ENCODE peak calls at places on chromosomes 4 and X, in six cellular contexts. H is AG04450, D is lower lobe of right lung, G is IMR-90, V is mammary epithelial cell, N is fibroblast of mammary gland. R is an unnamed sample.

GRCh38 chrX:20595928-20596550 is 329.3 kb upstream of the RPS6KA3 start:
- DNase-seq in H (no peak), D (no peak), G (no peak), V (peak; percentile 69), N (peak; percentile 81), R (peak; percentile 52)

GRCh38 chrX:110851780-110852179 is 56.2 kb upstream of the CHRDL1 start:
- DNase-seq in H (no peak), D (no peak), G (peak; percentile 2), V (peak; percentile 54), N (peak; percentile 46), R (peak; percentile 56)

GRCh38 chr4:156734965-156735895 is 236.4 kb downstream of the PDGFC start:
- DNase-seq in H (no peak), D (no peak), G (peak; percentile 49), V (peak; percentile 24), N (peak; percentile 7), R (no peak)

GRCh38 chr4:819401-820229 is 6.3 kb downstream of the CPLX1 start:
- DNase-seq in H (no peak), D (no peak), G (no peak), V (no peak), N (no peak), R (no peak)

GRCh38 chr4:169059294-169060201 is 49.5 kb upstream of the CBR4 start:
- DNase-seq in H (no peak), D (no peak), G (no peak), V (no peak), N (peak; percentile 75), R (no peak)

GRCh38 chrX:39814391-39814790 is 283.4 kb downstream of the BCOR start:
- DNase-seq in H (no peak), D (no peak), G (peak; percentile 23), V (no peak), N (peak; percentile 51), R (peak; percentile 51)

GRCh38 chr4:183362916-183363542 is 40.8 kb upstream of the CLDN24 start:
- DNase-seq in H (no peak), D (no peak), G (peak; percentile 57), V (no peak), N (peak; percentile 49), R (peak; percentile 54)

GRCh38 chr4:164866817-164867490 is 10.0 kb upstream of the APELA start:
- DNase-seq in H (no peak), D (no peak), G (no peak), V (no peak), N (peak; percentile 30), R (no peak)

GRCh38 chr4:169416997-169417396 is 146.2 kb upstream of the SH3RF1 start:
- DNase-seq in H (no peak), D (no peak), G (no peak), V (no peak), N (no peak), R (no peak)

GRCh38 chr4:27084685-27085356 is 224.2 kb downstream of the STIM2 start:
- DNase-seq in H (no peak), D (peak; percentile 53), G (peak; percentile 2), V (no peak), N (peak; percentile 21), R (no peak)

GRCh38 chr4:54719378-54719777 is 61.6 kb downstream of the KIT start:
- DNase-seq in H (no peak), D (no peak), G (peak; percentile 43), V (no peak), N (no peak), R (no peak)

GRCh38 chr4:176778063-176778462 is 14.7 kb downstream of the VEGFC start:
- DNase-seq in H (no peak), D (no peak), G (peak; percentile 79), V (peak; percentile 40), N (peak; percentile 80), R (peak; percentile 62)

GRCh38 chr4:121448231-121448630 is 67.4 kb upstream of the QRFPR start:
- DNase-seq in H (no peak), D (no peak), G (no peak), V (peak; percentile 56), N (no peak), R (peak; percentile 70)

GRCh38 chr4:144355809-144356757 is 215.6 kb upstream of the GYPA start:
- DNase-seq in H (peak; percentile 32), D (no peak), G (peak; percentile 78), V (peak; percentile 86), N (peak; percentile 87), R (peak; percentile 87)

GRCh38 chr4:127214936-127215335 is 417.8 kb upstream of the INTU start:
- DNase-seq in H (no peak), D (no peak), G (no peak), V (no peak), N (no peak), R (no peak)

GRCh38 chrX:118976599-118977340 is 2.4 kb downstream of the LONRF3 start:
- DNase-seq in H (no peak), D (peak; percentile 79), G (no peak), V (no peak), N (no peak), R (peak; percentile 65)

GRCh38 chr4:56155432-56155831 is 206.7 kb downstream of the CEP135 start:
- DNase-seq in H (no peak), D (no peak), G (no peak), V (no peak), N (no peak), R (no peak)

GRCh38 chr4:165326831-165327210 is 648 bp upstream of the MSMO1 start:
- DNase-seq in H (no peak), D (peak; percentile 55), G (peak; percentile 9), V (peak; percentile 50), N (peak; percentile 75), R (peak; percentile 78)

GRCh38 chrX:71439420-71439819 is 73.3 kb downstream of the TAF1 start:
- DNase-seq in H (no peak), D (no peak), G (no peak), V (no peak), N (no peak), R (no peak)

GRCh38 chr4:178894126-178894525 is 1451.9 kb upstream of the AGA start:
- DNase-seq in H (no peak), D (no peak), G (no peak), V (no peak), N (no peak), R (no peak)

GRCh38 chrX:76454456-76454927 is 27.0 kb downstream of the MAGEE1 start:
- DNase-seq in H (no peak), D (no peak), G (peak; percentile 9), V (peak; percentile 23), N (peak; percentile 22), R (peak; percentile 20)

GRCh38 chrX:151825927-151826471 is 86.7 kb upstream of the MAGEA4 start:
- DNase-seq in H (peak; percentile 34), D (no peak), G (peak; percentile 1), V (peak; percentile 59), N (peak; percentile 89), R (peak; percentile 92)
- TF ChIP-seq CTCF in H (peak; percentile 42), D (no peak), G (no peak), V (peak; percentile 15), N (peak; percentile 48), R (peak; percentile 32)

DNA sequence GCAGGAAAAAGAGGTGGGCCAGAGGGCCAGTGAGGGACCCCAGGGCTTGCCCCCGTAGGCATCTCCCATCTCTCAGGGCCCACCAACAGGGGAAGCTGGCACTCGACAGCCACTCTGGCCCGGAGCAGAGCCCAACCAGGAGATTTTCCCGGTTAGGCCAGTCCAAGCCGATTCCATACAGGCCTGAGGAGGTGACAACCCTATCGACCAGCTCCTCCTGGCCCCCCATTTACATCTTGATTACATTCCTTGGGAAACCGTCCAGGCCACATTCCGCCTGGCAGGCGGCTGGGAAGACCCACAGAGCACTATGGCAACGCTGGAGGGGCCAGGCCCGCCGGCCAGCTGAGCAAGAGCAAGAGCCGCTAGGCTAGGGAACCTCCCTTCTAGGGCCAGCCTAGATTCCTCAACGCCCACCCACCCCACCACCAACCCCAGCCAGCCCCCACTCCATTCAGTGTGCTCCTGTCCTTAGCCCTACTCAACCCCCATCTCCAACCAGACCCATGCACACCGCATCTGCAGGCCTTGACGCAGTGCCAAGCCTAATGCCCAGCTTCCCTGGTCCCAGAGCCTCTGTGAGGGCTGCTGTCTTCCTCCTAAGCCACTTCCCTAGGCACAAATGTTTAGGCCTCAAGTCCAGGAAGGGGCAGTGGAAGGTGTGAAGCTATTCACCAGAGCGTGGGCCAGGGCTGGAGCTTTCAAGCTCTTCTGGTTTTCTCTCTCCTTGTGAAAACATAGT is 161.2 kb downstream of the EFNB1 start:
- DNase-seq in H (peak; percentile 57), D (no peak), G (peak; percentile 82), V (no peak), N (peak; percentile 61), R (no peak)
- TF ChIP-seq CTCF in H (no peak), D (no peak), G (no peak), V (no peak), N (no peak), R (no peak)

DNA sequence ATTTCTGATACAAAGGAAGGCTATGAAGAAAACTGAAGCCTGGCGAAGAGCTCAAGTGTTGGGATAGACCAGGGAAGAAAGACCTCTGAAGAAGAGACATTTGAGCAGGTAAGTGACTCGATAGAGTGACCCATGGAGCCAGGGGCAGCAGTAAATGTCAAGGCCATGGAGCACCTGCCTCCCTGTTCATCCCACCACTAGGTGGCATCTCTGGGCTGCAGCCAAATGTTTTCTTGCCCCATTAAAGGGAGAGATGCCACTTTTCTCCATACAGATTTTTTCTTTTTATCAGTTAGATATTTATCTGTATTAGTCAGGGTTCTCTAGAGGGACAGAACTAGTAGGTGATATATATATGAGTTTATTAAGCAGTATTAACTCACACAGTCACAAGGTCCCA is 4.9 kb upstream of the ZNF81 start:
- DNase-seq in H (no peak), D (peak; percentile 54), G (peak; percentile 18), V (peak; percentile 21), N (peak; percentile 35), R (peak; percentile 66)
- TF ChIP-seq CTCF in H (peak; percentile 49), D (peak; percentile 67), G (peak; percentile 45), V (peak; percentile 58), N (peak; percentile 52), R (peak; percentile 48)

GRCh38 chrX:121360280-121360679 is 312.9 kb downstream of the GLUD2 start:
- DNase-seq in H (no peak), D (no peak), G (no peak), V (no peak), N (no peak), R (no peak)
- TF ChIP-seq CTCF in H (no peak), D (no peak), G (no peak), V (no peak), N (no peak), R (no peak)

GRCh38 chrX:154541589-154541895 is 5.1 kb downstream of the G6PD start:
- DNase-seq in H (no peak), D (no peak), G (peak; percentile 13), V (no peak), N (no peak), R (no peak)

GRCh38 chrX:154535892-154536291 is 10.8 kb downstream of the G6PD start:
- DNase-seq in H (no peak), D (no peak), G (no peak), V (no peak), N (no peak), R (no peak)

GRCh38 chrX:154540897-154541535 is 5.6 kb downstream of the G6PD start:
- DNase-seq in H (no peak), D (peak; percentile 64), G (no peak), V (peak; percentile 83), N (no peak), R (peak; percentile 84)

GRCh38 chrX:154541896-154542722 is 4.5 kb downstream of the G6PD start:
- DNase-seq in H (peak; percentile 87), D (peak; percentile 73), G (peak; percentile 94), V (peak; percentile 84), N (peak; percentile 93), R (peak; percentile 98)

DNA sequence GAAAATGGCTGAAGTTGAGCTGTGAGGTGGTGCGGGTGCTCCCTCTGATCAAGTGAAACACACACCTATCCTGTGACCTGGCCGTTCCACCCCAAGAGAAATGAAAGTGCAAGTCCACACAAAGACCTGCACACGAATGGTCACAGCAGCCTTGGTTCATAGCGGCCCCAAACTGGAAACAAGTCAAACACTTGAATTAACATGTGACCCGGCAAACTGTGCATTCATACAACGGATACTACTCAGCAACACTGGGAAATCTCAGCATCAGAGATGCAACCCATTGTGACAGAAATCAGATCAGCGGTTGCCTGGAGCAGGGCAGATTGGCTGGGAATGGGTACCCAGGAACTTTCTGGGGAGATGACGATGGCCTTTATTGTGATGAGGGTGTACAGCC is 7.6 kb downstream of the G6PD start:
- DNase-seq in H (no peak), D (no peak), G (no peak), V (no peak), N (no peak), R (no peak)
- TF ChIP-seq CTCF in H (no peak), D (no peak), G (no peak), V (no peak), N (no peak), R (no peak)